ENCODE peak calls at places on chromosomes 5 and 9, in five cellular contexts. B, H, U, Y and I are unnamed samples.

GRCh38 chr5:178902849-178903248 is 7.1 kb downstream of the ZFP2 start:
- DNase-seq in B (no peak), H (no peak), U (no peak), Y (no peak), I (no peak)

GRCh38 chr5:68479524-68479923 is 264.0 kb downstream of the PIK3R1 start:
- DNase-seq in B (no peak), H (no peak), U (peak; percentile 6), Y (peak; percentile 67), I (no peak)

GRCh38 chr5:126811515-126812198 is 34.7 kb downstream of the LMNB1 start:
- DNase-seq in B (no peak), H (no peak), U (peak; percentile 80), Y (peak; percentile 81), I (no peak)

GRCh38 chr5:123107343-123108240 is 18.6 kb downstream of the PRDM6 start:
- DNase-seq in B (no peak), H (no peak), U (no peak), Y (no peak), I (no peak)

GRCh38 chr5:151454166-151454565 is 6.8 kb downstream of the SLC36A1 start:
- DNase-seq in B (no peak), H (no peak), U (no peak), Y (no peak), I (no peak)

GRCh38 chr5:103474671-103475070 is 87.9 kb downstream of the NUDT12 start:
- DNase-seq in B (no peak), H (no peak), U (no peak), Y (no peak), I (no peak)

GRCh38 chr5:67214036-67214435 is 17.4 kb upstream of the CD180 start:
- DNase-seq in B (no peak), H (no peak), U (peak; percentile 54), Y (no peak), I (no peak)

GRCh38 chr5:172088801-172089200 is 82.4 kb upstream of the FBXW11 start:
- DNase-seq in B (peak; percentile 8), H (no peak), U (no peak), Y (no peak), I (no peak)

GRCh38 chr5:53478411-53479044 is 1.9 kb upstream of the FST start:
- DNase-seq in B (peak; percentile 76), H (no peak), U (peak; percentile 63), Y (peak; percentile 76), I (peak; percentile 78)

GRCh38 chr5:111756701-111757581 is at the start of gene NREP:
- DNase-seq in B (peak; percentile 77), H (no peak), U (peak; percentile 97), Y (peak; percentile 99), I (peak; percentile 85)

GRCh38 chr5:37814699-37815098 is 25.1 kb downstream of the GDNF start:
- DNase-seq in B (no peak), H (no peak), U (peak; percentile 41), Y (peak; percentile 66), I (no peak)

GRCh38 chr5:39102684-39103155 is 28.5 kb upstream of the RICTOR start:
- DNase-seq in B (no peak), H (no peak), U (peak; percentile 24), Y (peak; percentile 50), I (no peak)

GRCh38 chr5:168885324-168886120 is 306.4 kb upstream of the PANK3 start:
- DNase-seq in B (no peak), H (no peak), U (no peak), Y (no peak), I (peak; percentile 62)

GRCh38 chr5:80198399-80198798 is 57.4 kb downstream of the SERINC5 start:
- DNase-seq in B (no peak), H (no peak), U (no peak), Y (no peak), I (no peak)

GRCh38 chr9:34572092-34572491 is 17.4 kb downstream of the CNTFR start:
- DNase-seq in B (no peak), H (no peak), U (no peak), Y (no peak), I (no peak)

GRCh38 chr5:37830348-37830747 is 9.5 kb downstream of the GDNF start:
- DNase-seq in B (no peak), H (no peak), U (no peak), Y (no peak), I (no peak)

DNA sequence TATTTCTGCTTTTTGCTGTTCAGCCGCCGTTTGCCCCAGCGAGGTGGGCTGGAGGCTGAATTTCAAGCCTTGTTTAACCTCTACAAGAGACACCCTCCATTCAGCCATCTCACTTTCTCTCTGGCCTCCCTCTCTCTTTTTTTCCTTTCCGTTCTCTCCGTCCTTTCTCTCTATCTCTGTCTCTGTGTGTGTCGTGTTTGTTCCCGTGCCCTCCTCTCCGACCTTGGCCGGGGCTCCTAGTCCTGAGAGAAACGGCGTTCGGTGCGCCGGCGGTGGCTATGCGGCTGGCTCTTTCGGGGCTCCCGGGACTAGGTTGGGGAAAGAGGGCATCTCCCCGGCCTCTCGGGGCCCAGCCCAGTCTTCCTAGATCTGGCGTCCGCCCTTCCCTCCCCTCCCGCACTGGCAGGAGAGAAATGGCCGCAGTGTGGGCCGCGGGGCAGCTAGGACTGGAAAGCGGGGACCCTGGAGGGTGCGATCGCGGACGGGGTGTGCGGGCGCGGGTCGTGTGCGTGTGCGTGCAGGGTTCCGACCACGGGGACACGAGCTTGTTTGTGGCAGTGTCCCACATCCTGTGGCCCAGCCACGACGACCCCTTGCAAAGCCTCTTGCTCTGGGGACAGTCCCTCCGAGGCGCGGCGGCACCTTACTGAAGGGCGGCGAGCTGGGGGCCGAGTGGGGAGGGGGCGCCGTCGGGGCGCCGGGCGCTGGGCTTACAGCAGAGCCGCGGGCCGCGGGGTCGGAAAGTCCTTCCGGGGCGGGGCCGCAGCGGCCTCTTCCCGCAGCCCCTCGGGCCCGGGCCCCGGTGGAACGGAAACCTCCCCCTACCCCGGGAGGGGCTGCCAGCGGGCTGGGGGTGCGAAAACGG is 5.7 kb downstream of the LHX2 start:
- DNase-seq in B (no peak), H (no peak), U (no peak), Y (no peak), I (no peak)
- H3K23ac ChIP-seq in B (no peak overlapping the region), H (no peak overlapping the region), U (peak overlapping the region; percentile 24), Y (no peak overlapping the region), I (peak overlapping the region; percentile 3)

DNA sequence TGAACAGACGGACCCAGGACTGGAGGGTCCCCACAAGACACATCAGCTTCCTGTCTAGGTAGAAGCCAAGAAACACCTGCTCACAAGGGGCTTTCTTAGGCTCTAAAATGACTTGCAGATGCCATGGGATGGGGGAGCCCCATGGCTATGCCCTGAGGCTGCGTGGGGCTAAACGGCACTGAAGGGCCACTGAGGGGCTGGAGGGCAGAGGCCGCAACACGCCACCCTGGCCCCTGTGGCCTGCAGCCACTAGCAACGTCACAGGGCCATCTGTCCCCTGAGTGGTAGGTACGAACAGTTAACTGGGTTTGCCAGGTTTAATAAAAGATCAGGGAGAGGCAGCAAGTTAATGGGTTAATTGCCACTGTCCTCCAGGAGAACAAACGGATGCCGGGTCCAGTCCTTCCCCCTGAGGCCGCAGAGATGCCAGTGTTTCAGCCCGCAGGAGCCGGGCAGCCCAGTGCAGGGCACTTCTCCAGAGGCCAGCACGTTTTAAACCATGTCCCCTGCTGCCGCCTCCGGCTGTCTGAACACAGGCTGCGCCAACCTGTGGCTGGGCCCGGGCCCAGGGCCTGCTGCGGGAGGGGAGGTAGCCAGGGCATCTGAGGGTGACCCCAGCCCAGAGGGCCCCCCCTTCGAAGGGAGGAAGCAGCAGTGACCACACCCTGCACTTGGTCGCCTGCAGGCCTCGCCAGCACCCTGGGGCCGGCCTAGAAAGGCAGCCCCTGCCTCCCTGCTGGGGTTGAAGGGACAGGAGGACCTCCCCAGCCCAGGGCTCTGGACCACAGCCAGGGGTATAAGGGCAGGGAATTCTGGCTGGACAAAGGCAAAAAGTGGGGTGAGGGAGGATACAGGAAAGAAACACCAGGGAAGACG is 227.4 kb downstream of the FANCC start:
- DNase-seq in B (no peak), H (no peak), U (no peak), Y (no peak), I (no peak)
- H4K91ac ChIP-seq in B (no peak overlapping the region), H (no peak overlapping the region), U (no peak overlapping the region), Y (no peak overlapping the region), I (no peak overlapping the region)

GRCh38 chr5:90528704-90529233 is 615 bp downstream of the LYSMD3 start:
- DNase-seq in B (no peak), H (no peak), U (peak; percentile 29), Y (peak; percentile 62), I (no peak)
- H3K23ac ChIP-seq in B (no peak overlapping the region), H (no peak overlapping the region), U (peak overlapping the region; percentile 74), Y (peak overlapping the region; percentile 23), I (peak overlapping the region; percentile 98)

DNA sequence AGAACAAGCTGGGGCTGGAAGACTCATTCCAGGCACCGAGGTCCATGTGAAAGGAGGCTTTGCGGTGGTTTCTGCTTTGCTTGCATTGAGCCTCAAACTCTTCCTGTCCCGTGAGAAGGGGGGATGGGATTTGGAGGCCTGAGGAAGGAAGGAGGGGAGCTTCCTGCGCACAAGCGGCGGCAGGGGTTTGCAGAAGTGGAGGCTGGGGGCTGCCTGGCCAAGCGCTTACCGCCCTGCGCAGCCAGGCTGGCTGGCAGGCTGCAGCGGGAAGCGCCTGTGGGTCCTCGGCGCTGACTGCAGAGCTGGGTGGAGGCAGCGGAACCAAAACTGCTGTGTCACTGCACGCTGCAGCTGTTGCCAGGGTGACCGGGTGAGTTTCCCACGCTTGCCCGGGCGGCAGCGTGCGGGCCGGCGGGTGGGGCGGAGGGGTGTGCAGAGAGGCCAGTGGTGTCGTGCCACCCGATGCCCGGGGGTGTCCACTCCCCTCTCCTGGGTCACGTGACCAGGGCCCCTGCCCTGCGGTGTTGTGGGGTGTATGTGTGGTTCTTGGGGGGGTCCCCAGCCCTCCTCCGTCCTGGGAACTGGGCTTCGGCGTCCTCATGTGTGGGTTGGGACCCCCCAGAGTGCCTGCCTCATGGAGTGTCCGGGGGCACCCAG is 81.0 kb downstream of the RXRA start:
- DNase-seq in B (peak; percentile 77), H (no peak), U (peak; percentile 90), Y (peak; percentile 94), I (peak; percentile 37)
- H4K91ac ChIP-seq in B (peak overlapping the region; percentile 64), H (peak overlapping the region; percentile 65), U (peak overlapping the region; percentile 94), Y (peak overlapping the region; percentile 92), I (peak overlapping the region; percentile 9)

GRCh38 chr5:141512390-141513020 is 23.6 kb downstream of the PCDHGC5 start:
- DNase-seq in B (peak; percentile 97), H (peak; percentile 93), U (peak; percentile 54), Y (peak; percentile 65), I (peak; percentile 65)
- H3K23ac ChIP-seq in B (no peak overlapping the region), H (no peak overlapping the region), U (peak overlapping the region; percentile 99), Y (no peak overlapping the region), I (no peak overlapping the region)

GRCh38 chr5:115807654-115808052 is 8.8 kb downstream of the CDO1 start:
- DNase-seq in B (no peak), H (no peak), U (no peak), Y (no peak), I (no peak)
- H4K91ac ChIP-seq in B (no peak overlapping the region), H (no peak overlapping the region), U (no peak overlapping the region), Y (no peak overlapping the region), I (no peak overlapping the region)

DNA sequence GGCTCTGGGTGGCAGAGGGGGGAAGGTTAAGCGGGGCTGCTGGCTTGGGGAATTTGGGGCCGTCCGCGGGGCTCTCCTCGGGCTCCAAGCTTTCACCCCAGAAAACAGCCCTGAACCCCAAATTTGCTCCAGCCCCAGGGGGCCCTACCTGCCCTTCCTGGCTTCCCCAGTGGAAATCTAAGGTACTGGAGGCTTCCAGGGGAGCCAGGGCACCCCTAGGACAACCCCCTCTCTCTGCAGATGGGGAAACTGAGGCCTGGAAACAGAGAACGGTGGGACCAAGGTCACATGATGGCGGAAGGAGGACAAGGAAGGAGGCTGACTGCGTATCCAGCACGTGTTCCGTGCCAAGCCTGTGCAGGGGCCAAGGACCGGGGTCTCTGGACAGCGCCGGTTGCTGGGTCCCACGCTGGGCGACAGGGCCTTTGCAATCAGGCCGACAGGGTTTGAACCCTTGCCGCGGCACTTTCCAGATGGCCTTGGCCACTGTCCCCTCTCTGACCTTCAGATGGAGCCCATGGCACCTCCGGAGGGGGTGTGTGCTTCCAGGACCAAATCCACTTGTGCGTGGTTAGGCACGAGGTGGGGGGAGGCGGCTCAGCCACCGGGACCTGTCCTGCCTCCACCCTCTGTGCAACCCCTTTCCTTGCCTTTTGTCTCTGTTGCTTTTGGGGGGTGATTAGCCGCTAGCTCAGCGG is 183.1 kb downstream of the C9orf50 start:
- DNase-seq in B (no peak), H (no peak), U (no peak), Y (no peak), I (no peak)
- H3K23ac ChIP-seq in B (no peak overlapping the region), H (no peak overlapping the region), U (peak overlapping the region; percentile 14), Y (no peak overlapping the region), I (peak overlapping the region; percentile 86)